ENCODE peak calls at places on chromosomes 11 and 22, in ten cellular contexts. D, E, V, W, X, U, Q, L, C and K are unnamed samples.

GRCh38 chr11:135008001-135008405 is 596.0 kb upstream of the B3GAT1 start:
- DNase-seq in D (no peak), E (no peak), V (no peak), W (no peak), X (no peak), U (no peak), Q (no peak), L (no peak), C (no peak), K (no peak)

GRCh38 chr11:68839953-68840641 is 1.6 kb downstream of the CPT1A start:
- DNase-seq in D (no peak), E (no peak), V (peak), W (no peak), X (no peak), U (peak), Q (no peak), L (peak), C (no peak), K (no peak)

GRCh38 chr11:45554230-45554967 is 111.0 kb downstream of the CHST1 start:
- DNase-seq in D (peak), E (no peak), V (no peak), W (no peak), X (no peak), U (no peak), Q (peak), L (no peak), C (no peak), K (no peak)

GRCh38 chr11:6248248-6248647 is 9.4 kb downstream of the CNGA4 start:
- DNase-seq in D (no peak), E (no peak), V (no peak), W (no peak), X (no peak), U (peak), Q (no peak), L (no peak), C (no peak), K (no peak)

GRCh38 chr11:102534261-102534872 is 3.8 kb upstream of the MMP7 start:
- DNase-seq in D (no peak), E (no peak), V (peak), W (no peak), X (no peak), U (no peak), Q (no peak), L (no peak), C (no peak), K (no peak)

GRCh38 chr11:102614485-102614884 is 10.6 kb downstream of the MMP20 start:
- DNase-seq in D (no peak), E (no peak), V (no peak), W (no peak), X (no peak), U (no peak), Q (no peak), L (no peak), C (no peak), K (no peak)

GRCh38 chr11:10606536-10607208 is 38.2 kb upstream of the LYVE1 start:
- DNase-seq in D (no peak), E (no peak), V (peak), W (no peak), X (no peak), U (peak), Q (no peak), L (no peak), C (no peak), K (no peak)

GRCh38 chr11:64996710-64997380 is at the start of gene BATF2:
- DNase-seq in D (peak), E (peak), V (peak), W (no peak), X (peak), U (peak), Q (peak), L (peak), C (no peak), K (no peak)

GRCh38 chr11:127640822-127641485 is 640.4 kb upstream of the KIRREL3 start:
- DNase-seq in D (no peak), E (no peak), V (no peak), W (no peak), X (no peak), U (peak), Q (no peak), L (no peak), C (no peak), K (no peak)

GRCh38 chr11:34214961-34215805 is 109.8 kb downstream of the NAT10 start:
- DNase-seq in D (no peak), E (no peak), V (no peak), W (no peak), X (no peak), U (peak), Q (no peak), L (no peak), C (no peak), K (no peak)

GRCh38 chr22:37253164-37253660 is 9.1 kb upstream of the RAC2 start:
- DNase-seq in D (no peak), E (no peak), V (no peak), W (no peak), X (no peak), U (no peak), Q (no peak), L (no peak), C (no peak), K (no peak)
- TF ChIP-seq CTCF in D (no peak), E (no peak), V (no peak), W (peak), X (no peak), U (peak), Q (no peak), L (no peak), C (no peak), K (no peak)

DNA sequence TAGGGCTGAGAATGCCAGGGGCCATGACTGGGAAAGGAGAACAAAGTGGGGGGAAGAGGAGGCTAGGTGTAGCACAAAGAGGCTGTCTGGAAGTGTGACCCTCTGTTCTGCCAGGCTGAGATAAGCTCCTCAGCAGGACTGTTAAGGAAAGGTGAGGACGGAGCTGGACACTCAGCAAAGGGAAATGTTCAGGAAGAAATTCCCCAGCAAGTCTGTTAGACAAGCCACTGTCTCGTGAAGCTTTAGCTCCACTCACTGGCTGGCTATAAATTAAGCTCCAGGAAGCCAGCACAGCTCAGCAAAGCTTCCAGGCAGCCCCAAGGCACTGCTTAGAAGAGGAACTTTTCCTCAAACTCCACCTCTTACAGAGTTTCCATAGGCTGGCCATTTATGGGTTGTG is 181.2 kb upstream of the API5 start:
- DNase-seq in D (no peak), E (no peak), V (no peak), W (no peak), X (no peak), U (no peak), Q (peak), L (peak), C (no peak), K (no peak)
- TF ChIP-seq CTCF in D (no peak), E (peak), V (peak), W (no peak), X (no peak), U (no peak), Q (no peak), L (no peak), C (no peak), K (no peak)

DNA sequence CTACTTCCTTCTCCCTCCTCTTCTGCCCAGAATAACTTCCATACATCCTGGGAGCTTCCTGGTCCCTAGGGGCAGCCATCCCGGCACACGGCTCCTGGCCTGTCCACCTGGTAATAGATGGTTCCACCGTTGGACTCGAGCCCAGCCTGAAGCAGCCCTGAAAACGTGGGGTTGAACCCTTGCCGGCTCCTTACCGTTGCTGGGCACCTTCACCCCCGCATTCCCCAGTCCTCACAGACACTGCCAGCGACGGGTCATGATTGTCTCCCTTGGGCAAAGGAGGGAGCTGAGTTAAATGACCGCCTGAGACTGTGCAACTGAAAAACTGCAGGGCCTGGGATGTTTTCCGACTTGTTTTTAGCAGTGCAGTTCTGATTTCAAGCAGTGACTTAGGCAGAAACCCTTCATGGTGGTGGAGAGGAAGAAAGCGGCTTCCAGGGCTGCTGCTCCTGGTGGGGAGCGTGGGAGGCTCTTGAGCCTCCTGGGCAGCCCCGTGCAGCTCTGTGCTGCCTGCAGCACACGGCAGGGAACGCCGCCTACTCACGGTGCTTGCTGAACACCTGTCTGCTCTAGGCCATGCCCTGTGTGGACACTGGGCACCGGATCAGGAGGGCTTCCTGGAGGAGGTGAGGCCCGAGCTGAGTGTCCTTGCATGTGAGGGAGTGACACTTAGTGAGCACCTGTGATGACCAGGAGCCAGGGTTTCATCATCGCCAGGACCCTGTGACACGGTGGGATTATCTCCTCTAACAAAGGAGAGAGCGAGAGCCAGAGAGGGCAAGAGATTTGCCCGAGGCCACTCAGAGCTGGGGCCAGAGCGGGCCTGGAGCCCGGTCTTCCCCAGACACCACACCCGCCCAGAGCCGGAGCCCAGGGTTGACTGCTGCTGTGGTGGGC is 77.4 kb downstream of the FBLN1 start:
- DNase-seq in D (peak), E (no peak), V (no peak), W (no peak), X (no peak), U (no peak), Q (no peak), L (no peak), C (no peak), K (no peak)
- TF ChIP-seq CTCF in D (no peak), E (no peak), V (no peak), W (no peak), X (no peak), U (no peak), Q (no peak), L (no peak), C (no peak), K (no peak)

GRCh38 chr11:121029813-121030445 is 6.0 kb downstream of the TBCEL start:
- DNase-seq in D (no peak), E (no peak), V (no peak), W (no peak), X (no peak), U (no peak), Q (no peak), L (no peak), C (no peak), K (no peak)

GRCh38 chr11:121035169-121035755 is 11.4 kb downstream of the TBCEL start:
- DNase-seq in D (no peak), E (no peak), V (no peak), W (no peak), X (no peak), U (no peak), Q (no peak), L (no peak), C (no peak), K (no peak)

GRCh38 chr11:121033635-121034034 is 9.7 kb downstream of the TBCEL start:
- DNase-seq in D (no peak), E (no peak), V (no peak), W (no peak), X (no peak), U (no peak), Q (no peak), L (no peak), C (no peak), K (no peak)

GRCh38 chr11:121031167-121031566 is 7.3 kb downstream of the TBCEL start:
- DNase-seq in D (no peak), E (no peak), V (no peak), W (no peak), X (no peak), U (no peak), Q (no peak), L (no peak), C (no peak), K (no peak)

GRCh38 chr11:121032546-121032945 is 8.6 kb downstream of the TBCEL start:
- DNase-seq in D (no peak), E (no peak), V (no peak), W (no peak), X (no peak), U (no peak), Q (no peak), L (no peak), C (no peak), K (no peak)
- TF ChIP-seq CTCF in D (no peak), E (no peak), V (peak), W (no peak), X (no peak), U (peak), Q (no peak), L (no peak), C (no peak), K (no peak)

GRCh38 chr11:2762451-2762850 is 62.7 kb upstream of the KCNQ1OT1 start:
- DNase-seq in D (no peak), E (no peak), V (no peak), W (no peak), X (no peak), U (no peak), Q (peak), L (no peak), C (no peak), K (peak)
- TF ChIP-seq CTCF in D (no peak), E (no peak), V (no peak), W (no peak), X (no peak), U (no peak), Q (no peak), L (no peak), C (no peak), K (no peak)

GRCh38 chr11:116071241-116071640 is 567.0 kb upstream of the CADM1 start:
- DNase-seq in D (no peak), E (no peak), V (no peak), W (no peak), X (no peak), U (no peak), Q (no peak), L (no peak), C (no peak), K (no peak)

GRCh38 chr11:116073854-116074837 is 569.9 kb upstream of the CADM1 start:
- DNase-seq in D (no peak), E (peak), V (peak), W (no peak), X (no peak), U (no peak), Q (no peak), L (peak), C (no peak), K (no peak)

GRCh38 chr11:116072133-116072532 is 567.9 kb upstream of the CADM1 start:
- DNase-seq in D (no peak), E (no peak), V (no peak), W (no peak), X (no peak), U (no peak), Q (no peak), L (no peak), C (no peak), K (no peak)

GRCh38 chr11:116070555-116070954 is 566.3 kb upstream of the CADM1 start:
- DNase-seq in D (no peak), E (no peak), V (no peak), W (no peak), X (no peak), U (no peak), Q (no peak), L (no peak), C (no peak), K (no peak)

GRCh38 chr11:116072776-116073175 is 568.6 kb upstream of the CADM1 start:
- DNase-seq in D (no peak), E (peak), V (peak), W (no peak), X (no peak), U (no peak), Q (peak), L (peak), C (no peak), K (no peak)
- TF ChIP-seq CTCF in D (no peak), E (peak), V (peak), W (peak), X (no peak), U (no peak), Q (no peak), L (no peak), C (no peak), K (peak)

GRCh38 chr11:71151561-71151960 is 100.8 kb downstream of the SHANK2 start:
- DNase-seq in D (no peak), E (no peak), V (no peak), W (no peak), X (no peak), U (no peak), Q (no peak), L (no peak), C (no peak), K (no peak)

GRCh38 chr11:71150859-71151258 is 101.5 kb downstream of the SHANK2 start:
- DNase-seq in D (no peak), E (no peak), V (no peak), W (no peak), X (no peak), U (no peak), Q (no peak), L (no peak), C (no peak), K (no peak)

GRCh38 chr11:71154406-71154805 is 98.0 kb downstream of the SHANK2 start:
- DNase-seq in D (no peak), E (no peak), V (no peak), W (no peak), X (no peak), U (no peak), Q (no peak), L (no peak), C (no peak), K (no peak)

GRCh38 chr11:71155846-71156245 is 96.5 kb downstream of the SHANK2 start:
- DNase-seq in D (no peak), E (no peak), V (no peak), W (no peak), X (no peak), U (no peak), Q (no peak), L (no peak), C (no peak), K (peak)

GRCh38 chr11:71153005-71153395 is 99.4 kb downstream of the SHANK2 start:
- DNase-seq in D (no peak), E (no peak), V (no peak), W (no peak), X (peak), U (peak), Q (peak), L (peak), C (no peak), K (no peak)
- TF ChIP-seq CTCF in D (no peak), E (no peak), V (no peak), W (no peak), X (no peak), U (no peak), Q (no peak), L (no peak), C (no peak), K (no peak)

GRCh38 chr22:22830957-22831688 is 56.5 kb upstream of the IGLL5 start:
- DNase-seq in D (no peak), E (no peak), V (no peak), W (no peak), X (no peak), U (no peak), Q (no peak), L (no peak), C (no peak), K (no peak)

GRCh38 chr22:22833488-22833887 is 54.1 kb upstream of the IGLL5 start:
- DNase-seq in D (no peak), E (no peak), V (no peak), W (no peak), X (no peak), U (no peak), Q (no peak), L (no peak), C (no peak), K (no peak)

GRCh38 chr22:22833059-22833458 is 54.6 kb upstream of the IGLL5 start:
- DNase-seq in D (no peak), E (no peak), V (no peak), W (no peak), X (no peak), U (no peak), Q (no peak), L (no peak), C (no peak), K (no peak)

GRCh38 chr22:22827187-22827948 is 60.2 kb upstream of the IGLL5 start:
- DNase-seq in D (no peak), E (no peak), V (no peak), W (no peak), X (no peak), U (no peak), Q (no peak), L (no peak), C (no peak), K (no peak)

GRCh38 chr22:22830193-22830592 is 57.4 kb upstream of the IGLL5 start:
- DNase-seq in D (no peak), E (no peak), V (no peak), W (no peak), X (no peak), U (no peak), Q (no peak), L (no peak), C (no peak), K (no peak)
- TF ChIP-seq CTCF in D (no peak), E (no peak), V (no peak), W (no peak), X (no peak), U (no peak), Q (no peak), L (no peak), C (no peak), K (no peak)

DNA sequence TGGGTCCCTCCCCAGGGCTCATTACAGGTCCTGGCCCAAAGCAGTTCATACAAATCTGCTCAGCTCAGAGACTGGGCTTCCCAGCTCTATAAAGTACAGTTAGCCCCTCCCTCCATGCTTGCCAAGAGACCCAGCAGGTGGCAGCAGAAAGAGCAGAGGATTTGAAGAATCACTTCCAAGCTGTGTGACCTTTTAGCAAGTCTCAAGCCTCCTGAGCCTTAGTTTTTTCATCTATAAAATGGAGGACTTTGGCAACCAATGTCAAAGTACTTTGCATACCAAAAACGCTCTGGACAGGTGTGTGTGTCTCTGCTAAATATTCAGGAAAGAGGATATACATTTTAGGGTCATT is 26.6 kb downstream of the RELT start:
- DNase-seq in D (no peak), E (no peak), V (peak), W (no peak), X (no peak), U (no peak), Q (no peak), L (no peak), C (no peak), K (no peak)
- TF ChIP-seq CTCF in D (no peak), E (peak), V (peak), W (no peak), X (no peak), U (peak), Q (no peak), L (no peak), C (peak), K (peak)

GRCh38 chr22:48627203-48627602 is 1200.5 kb downstream of the BRD1 start:
- DNase-seq in D (no peak), E (no peak), V (no peak), W (no peak), X (no peak), U (no peak), Q (no peak), L (no peak), C (no peak), K (no peak)
- TF ChIP-seq CTCF in D (no peak), E (no peak), V (no peak), W (no peak), X (no peak), U (no peak), Q (no peak), L (no peak), C (no peak), K (no peak)